ENCODE peak calls at places on chromosomes 7 and 10, in seven cellular contexts. Q is H1, D is GM12878, A is K562, U is HepG2, V is SK-N-SH, M is HCT116. K is an unnamed sample.

GRCh38 chr7:151838861-151839381 is 38.0 kb downstream of the PRKAG2 start:
- DNase-seq in U (no peak), M (no peak), V (no peak), D (peak; percentile 17), A (no peak), Q (no peak), K (no peak)

GRCh38 chr7:151017953-151018420 is 6.3 kb downstream of the ATG9B start:
- DNase-seq in M (no peak), D (no peak), V (peak; percentile 98), U (no peak), Q (peak; percentile 99), A (peak; percentile 90), K (no peak)

GRCh38 chr10:73908853-73909611 is 1.9 kb upstream of the PLAU start:
- DNase-seq in Q (no peak), D (peak; percentile 63), M (no peak), V (no peak), A (peak; percentile 91), U (peak; percentile 35), K (no peak)

GRCh38 chr7:74583630-74584029 is 73.9 kb upstream of the GTF2I start:
- DNase-seq in V (peak; percentile 8), M (no peak), A (no peak), Q (no peak), D (no peak), U (no peak), K (no peak)

GRCh38 chr7:129466796-129467195 is 32.6 kb downstream of the STRIP2 start:
- DNase-seq in Q (no peak), M (no peak), A (no peak), V (no peak), D (no peak), U (no peak), K (no peak)

GRCh38 chr10:89373916-89374711 is 3.7 kb upstream of the IFIT1B start:
- DNase-seq in Q (no peak), A (peak; percentile 71), V (peak; percentile 41), D (no peak), U (peak; percentile 93), M (no peak), K (no peak)

GRCh38 chr7:22733761-22734160 is 6.8 kb downstream of the IL6 start:
- DNase-seq in D (no peak), V (no peak), U (no peak), A (no peak), M (no peak), Q (no peak), K (no peak)

GRCh38 chr10:133324198-133324792 is 12.4 kb downstream of the CALY start:
- DNase-seq in M (no peak), D (no peak), Q (peak; percentile 72), V (peak; percentile 91), A (peak; percentile 66), U (peak; percentile 62), K (peak; percentile 63)

GRCh38 chr7:8638076-8638475 is 204.7 kb downstream of the NXPH1 start:
- DNase-seq in U (no peak), V (no peak), Q (no peak), M (no peak), D (no peak), A (no peak), K (peak; percentile 7)

GRCh38 chr10:78004215-78005026 is 24.9 kb downstream of the POLR3A start:
- DNase-seq in A (no peak), U (no peak), D (no peak), Q (no peak), V (no peak), M (no peak), K (peak; percentile 45)

GRCh38 chr10:101588879-101589278 is 758 bp downstream of the DPCD start:
- DNase-seq in Q (no peak), U (peak; percentile 40), M (peak; percentile 6), A (peak; percentile 75), V (no peak), D (no peak), K (no peak)

GRCh38 chr10:103197177-103197576 is 4.1 kb upstream of the NT5C2 start:
- DNase-seq in U (peak; percentile 78), Q (no peak), M (peak; percentile 37), V (peak; percentile 30), D (no peak), A (peak; percentile 83), K (no peak)

GRCh38 chr10:61063035-61063434 is 119.0 kb upstream of the RHOBTB1 start:
- DNase-seq in V (no peak), Q (no peak), U (peak; percentile 95), M (no peak), A (no peak), D (no peak), K (peak; percentile 71)

GRCh38 chr10:4242561-4243035 is 457.6 kb upstream of the KLF6 start:
- DNase-seq in A (no peak), M (peak; percentile 52), V (no peak), Q (no peak), U (no peak), D (no peak), K (no peak)

GRCh38 chr7:128453836-128454804 is 1.6 kb upstream of the HILPDA start:
- DNase-seq in U (no peak), Q (peak; percentile 77), A (no peak), M (no peak), V (peak; percentile 75), D (no peak), K (no peak)

GRCh38 chr7:137423321-137423720 is 79.8 kb upstream of the PTN start:
- DNase-seq in Q (no peak), U (no peak), V (no peak), D (no peak), M (no peak), A (no peak), K (no peak)

GRCh38 chr10:24287559-24288195 is 78.7 kb downstream of the KIAA1217 start:
- DNase-seq in V (no peak), D (no peak), Q (no peak), M (no peak), U (no peak), A (no peak), K (no peak)

GRCh38 chr10:84545651-84546050 is 217.3 kb downstream of the CCSER2 start:
- DNase-seq in U (no peak), A (no peak), M (no peak), V (no peak), Q (no peak), D (no peak), K (no peak)

GRCh38 chr10:6737080-6737641 is 157.1 kb upstream of the PRKCQ start:
- DNase-seq in A (no peak), Q (peak; percentile 54), V (no peak), M (peak; percentile 47), D (no peak), U (no peak), K (peak; percentile 55)

GRCh38 chr7:5780801-5781496 is 514 bp downstream of the RNF216 start:
- DNase-seq in D (no peak), Q (peak; percentile 65), V (peak; percentile 90), A (peak; percentile 54), U (no peak), M (no peak), K (peak; percentile 33)
- TF ChIP-seq JUND in D (no peak), Q (no peak), V (no peak), A (no peak), U (no peak), M (no peak), K (no peak)

GRCh38 chr10:115963848-115964247 is 309.2 kb downstream of the GFRA1 start:
- DNase-seq in D (no peak), M (no peak), U (no peak), Q (no peak), A (no peak), V (no peak), K (no peak)
- TF ChIP-seq JUND in D (no peak), M (no peak), U (no peak), Q (no peak), A (no peak), V (no peak), K (no peak)

DNA sequence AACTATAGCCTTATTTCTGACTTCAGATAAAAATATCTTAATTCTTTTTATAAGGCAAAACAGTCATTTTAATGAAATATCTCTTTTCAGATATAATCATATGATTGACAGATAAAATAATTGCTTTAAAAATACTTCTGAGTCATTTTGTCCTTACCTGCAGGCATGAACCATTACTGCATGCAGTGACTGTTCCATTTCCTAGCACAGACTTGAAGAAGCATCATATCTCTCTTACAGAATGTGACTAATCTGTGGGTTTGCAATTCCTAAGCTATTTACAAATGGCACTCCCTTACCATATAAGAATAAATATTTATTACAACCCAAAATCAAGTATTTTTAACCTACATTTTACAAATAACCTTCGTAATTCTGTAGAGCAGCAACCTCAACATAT is 120.7 kb downstream of the SRPK2 start:
- DNase-seq in Q (no peak), M (no peak), A (peak; percentile 30), V (peak; percentile 26), U (no peak), D (no peak), K (no peak)
- TF ChIP-seq JUND in Q (no peak), M (no peak), A (no peak), V (peak; percentile 75), U (no peak), D (no peak), K (no peak)

GRCh38 chr10:124423813-124424212 is 5.1 kb upstream of the OAT start:
- DNase-seq in A (peak; percentile 59), D (no peak), Q (no peak), V (no peak), U (no peak), M (no peak), K (no peak)

GRCh38 chr10:124429576-124429975 is 10.9 kb upstream of the OAT start:
- DNase-seq in M (no peak), U (peak; percentile 44), V (no peak), D (no peak), A (no peak), Q (no peak), K (no peak)

GRCh38 chr10:124428207-124428777 is 9.6 kb upstream of the OAT start:
- DNase-seq in D (no peak), M (no peak), V (no peak), Q (no peak), A (no peak), U (no peak), K (no peak)

GRCh38 chr10:124422742-124423141 is 4.0 kb upstream of the OAT start:
- DNase-seq in D (no peak), V (no peak), Q (no peak), A (no peak), M (no peak), U (no peak), K (no peak)

GRCh38 chr10:124425227-124425962 is 6.7 kb upstream of the OAT start:
- DNase-seq in V (no peak), U (no peak), A (no peak), M (no peak), D (no peak), Q (no peak), K (no peak)
- TF ChIP-seq JUND in V (no peak), U (no peak), A (no peak), M (no peak), D (no peak), Q (no peak), K (no peak)

K was measured in T47D.